ENCODE peak calls at places on chromosomes 16 and 17, in six cellular contexts. One of them, this sample, is unnamed.

GRCh38 chr16:11379420-11379819 is 34.2 kb downstream of the RMI2 start:
- DNase-seq in GM13977: peak
- DNase-seq in transverse colon: no peak
- DNase-seq in GM04504: no peak
- DNase-seq in B cell: no peak
- DNase-seq in lower lobe of right lung: no peak
- DNase-seq in this sample: no peak

GRCh38 chr17:82528484-82529265 is 9.1 kb downstream of the FOXK2 start:
- DNase-seq in GM04504: peak
- DNase-seq in GM13977: no peak
- DNase-seq in B cell: no peak
- DNase-seq in transverse colon: peak
- DNase-seq in lower lobe of right lung: peak
- DNase-seq in this sample: peak

GRCh38 chr17:65750678-65751077 is 189.2 kb upstream of the AXIN2 start:
- DNase-seq in transverse colon: peak
- DNase-seq in lower lobe of right lung: peak
- DNase-seq in GM04504: peak
- DNase-seq in GM13977: no peak
- DNase-seq in B cell: no peak
- DNase-seq in this sample: peak

GRCh38 chr16:10565167-10565566 is 15.2 kb downstream of the EMP2 start:
- DNase-seq in B cell: no peak
- DNase-seq in lower lobe of right lung: no peak
- DNase-seq in transverse colon: no peak
- DNase-seq in GM13977: no peak
- DNase-seq in GM04504: no peak
- DNase-seq in this sample: no peak

GRCh38 chr16:89055894-89056555 is 37.6 kb upstream of the ACSF3 start:
- DNase-seq in lower lobe of right lung: no peak
- DNase-seq in B cell: no peak
- DNase-seq in transverse colon: no peak
- DNase-seq in GM04504: no peak
- DNase-seq in GM13977: no peak
- DNase-seq in this sample: no peak

GRCh38 chr17:49157784-49158183 is 25.2 kb downstream of the B4GALNT2 start:
- DNase-seq in B cell: no peak
- DNase-seq in lower lobe of right lung: no peak
- DNase-seq in transverse colon: no peak
- DNase-seq in GM13977: no peak
- DNase-seq in GM04504: no peak
- DNase-seq in this sample: no peak

GRCh38 chr17:27985736-27986394 is 56.6 kb upstream of the NLK start:
- DNase-seq in GM13977: peak
- DNase-seq in lower lobe of right lung: no peak
- DNase-seq in GM04504: no peak
- DNase-seq in transverse colon: no peak
- DNase-seq in B cell: no peak
- DNase-seq in this sample: no peak

GRCh38 chr17:68572138-68572842 is 28.9 kb downstream of the FAM20A start:
- DNase-seq in GM13977: no peak
- DNase-seq in GM04504: no peak
- DNase-seq in B cell: no peak
- DNase-seq in transverse colon: peak
- DNase-seq in lower lobe of right lung: no peak
- DNase-seq in this sample: no peak

GRCh38 chr16:67311607-67312449 is 14.7 kb downstream of the KCTD19 start:
- DNase-seq in GM04504: peak
- DNase-seq in lower lobe of right lung: no peak
- DNase-seq in B cell: no peak
- DNase-seq in transverse colon: no peak
- DNase-seq in GM13977: peak
- DNase-seq in this sample: peak

GRCh38 chr16:88678224-88678979 is 7.9 kb downstream of the SNAI3 start:
- DNase-seq in GM04504: no peak
- DNase-seq in B cell: no peak
- DNase-seq in transverse colon: no peak
- DNase-seq in lower lobe of right lung: peak
- DNase-seq in GM13977: no peak
- DNase-seq in this sample: peak

GRCh38 chr17:1908699-1909309 is 79.0 kb downstream of the RPA1 start:
- DNase-seq in GM13977: peak
- DNase-seq in B cell: no peak
- DNase-seq in lower lobe of right lung: no peak
- DNase-seq in transverse colon: peak
- DNase-seq in GM04504: peak
- DNase-seq in this sample: no peak

GRCh38 chr17:37045271-37045946 is 96.7 kb downstream of the AATF start:
- DNase-seq in B cell: no peak
- DNase-seq in GM04504: no peak
- DNase-seq in transverse colon: no peak
- DNase-seq in lower lobe of right lung: no peak
- DNase-seq in GM13977: no peak
- DNase-seq in this sample: no peak